ENCODE peak calls at places on chromosomes 6 and 20, in nine cellular contexts. One of them, this sample, is unnamed.

GRCh38 chr6:27494987-27495385 is 22.1 kb upstream of the ZNF184 start:
- DNase-seq in ovary: no peak
- DNase-seq in breast epithelium: no peak
- DNase-seq in kidney epithelial cell: no peak
- DNase-seq in K562: no peak
- DNase-seq in foreskin fibroblast: no peak
- DNase-seq in BE2C: no peak
- DNase-seq in fibroblast of mammary gland: no peak
- DNase-seq in GM23338: no peak
- DNase-seq in this sample: no peak

GRCh38 chr6:16742116-16742515 is 19.1 kb downstream of the ATXN1 start:
- DNase-seq in ovary: no peak
- DNase-seq in breast epithelium: no peak
- DNase-seq in kidney epithelial cell: no peak
- DNase-seq in K562: no peak
- DNase-seq in foreskin fibroblast: no peak
- DNase-seq in BE2C: no peak
- DNase-seq in fibroblast of mammary gland: no peak
- DNase-seq in GM23338: no peak
- DNase-seq in this sample: no peak

GRCh38 chr6:788058-788457 is 95.1 kb upstream of the EXOC2 start:
- DNase-seq in ovary: no peak
- DNase-seq in breast epithelium: no peak
- DNase-seq in kidney epithelial cell: no peak
- DNase-seq in K562: no peak
- DNase-seq in foreskin fibroblast: no peak
- DNase-seq in BE2C: no peak
- DNase-seq in fibroblast of mammary gland: no peak
- DNase-seq in GM23338: no peak
- DNase-seq in this sample: no peak

GRCh38 chr6:21158873-21159272 is 434.7 kb upstream of the SOX4 start:
- DNase-seq in ovary: no peak
- DNase-seq in breast epithelium: no peak
- DNase-seq in kidney epithelial cell: no peak
- DNase-seq in K562: no peak
- DNase-seq in foreskin fibroblast: no peak
- DNase-seq in BE2C: no peak
- DNase-seq in fibroblast of mammary gland: no peak
- DNase-seq in GM23338: no peak
- DNase-seq in this sample: no peak

GRCh38 chr6:130885392-130886192 is 58.4 kb downstream of the SMLR1 start:
- DNase-seq in ovary: peak; percentile 72
- DNase-seq in breast epithelium: peak; percentile 48
- DNase-seq in kidney epithelial cell: peak; percentile 25
- DNase-seq in K562: peak; percentile 67
- DNase-seq in foreskin fibroblast: peak; percentile 86
- DNase-seq in BE2C: peak; percentile 69
- DNase-seq in fibroblast of mammary gland: peak; percentile 85
- DNase-seq in GM23338: peak; percentile 88
- DNase-seq in this sample: peak; percentile 79

GRCh38 chr6:26432622-26433021 is 7.7 kb upstream of the BTN3A3 start:
- DNase-seq in ovary: no peak
- DNase-seq in breast epithelium: no peak
- DNase-seq in kidney epithelial cell: no peak
- DNase-seq in K562: no peak
- DNase-seq in foreskin fibroblast: peak; percentile 26
- DNase-seq in BE2C: no peak
- DNase-seq in fibroblast of mammary gland: peak; percentile 71
- DNase-seq in GM23338: no peak
- DNase-seq in this sample: no peak

GRCh38 chr20:62063981-62064787 is 1.5 kb downstream of the TAF4 start:
- DNase-seq in ovary: peak; percentile 46
- DNase-seq in breast epithelium: peak; percentile 27
- DNase-seq in kidney epithelial cell: no peak
- DNase-seq in K562: peak; percentile 56
- DNase-seq in foreskin fibroblast: peak; percentile 41
- DNase-seq in BE2C: peak; percentile 52
- DNase-seq in fibroblast of mammary gland: no peak
- DNase-seq in GM23338: peak; percentile 67
- DNase-seq in this sample: peak; percentile 31

GRCh38 chr6:96811136-96811535 is 26.1 kb downstream of the GPR63 start:
- DNase-seq in ovary: no peak
- DNase-seq in breast epithelium: no peak
- DNase-seq in kidney epithelial cell: no peak
- DNase-seq in K562: no peak
- DNase-seq in foreskin fibroblast: no peak
- DNase-seq in BE2C: no peak
- DNase-seq in fibroblast of mammary gland: no peak
- DNase-seq in GM23338: peak; percentile 30
- DNase-seq in this sample: no peak

GRCh38 chr6:37565267-37566208 is 65.8 kb upstream of the CCDC167 start:
- DNase-seq in ovary: no peak
- DNase-seq in breast epithelium: no peak
- DNase-seq in kidney epithelial cell: no peak
- DNase-seq in K562: no peak
- DNase-seq in foreskin fibroblast: no peak
- DNase-seq in BE2C: peak; percentile 93
- DNase-seq in fibroblast of mammary gland: no peak
- DNase-seq in GM23338: peak; percentile 85
- DNase-seq in this sample: peak; percentile 63
- TF ChIP-seq CTCF in ovary: no peak
- TF ChIP-seq CTCF in breast epithelium: no peak
- TF ChIP-seq CTCF in kidney epithelial cell: peak; percentile 63
- TF ChIP-seq CTCF in K562: peak; percentile 10
- TF ChIP-seq CTCF in foreskin fibroblast: peak; percentile 9
- TF ChIP-seq CTCF in BE2C: peak; percentile 51
- TF ChIP-seq CTCF in fibroblast of mammary gland: no peak
- TF ChIP-seq CTCF in GM23338: peak; percentile 71
- TF ChIP-seq CTCF in this sample: no peak

GRCh38 chr6:107179004-107179403 is 63.7 kb upstream of the BEND3 start:
- DNase-seq in ovary: no peak
- DNase-seq in breast epithelium: no peak
- DNase-seq in kidney epithelial cell: no peak
- DNase-seq in K562: no peak
- DNase-seq in foreskin fibroblast: peak; percentile 45
- DNase-seq in BE2C: peak; percentile 12
- DNase-seq in fibroblast of mammary gland: peak; percentile 51
- DNase-seq in GM23338: peak; percentile 50
- DNase-seq in this sample: no peak
- TF ChIP-seq CTCF in ovary: no peak
- TF ChIP-seq CTCF in breast epithelium: no peak
- TF ChIP-seq CTCF in kidney epithelial cell: peak; percentile 23
- TF ChIP-seq CTCF in K562: peak; percentile 2
- TF ChIP-seq CTCF in foreskin fibroblast: peak; percentile 17
- TF ChIP-seq CTCF in BE2C: peak; percentile 45
- TF ChIP-seq CTCF in fibroblast of mammary gland: peak; percentile 45
- TF ChIP-seq CTCF in GM23338: peak; percentile 62
- TF ChIP-seq CTCF in this sample: no peak

DNA sequence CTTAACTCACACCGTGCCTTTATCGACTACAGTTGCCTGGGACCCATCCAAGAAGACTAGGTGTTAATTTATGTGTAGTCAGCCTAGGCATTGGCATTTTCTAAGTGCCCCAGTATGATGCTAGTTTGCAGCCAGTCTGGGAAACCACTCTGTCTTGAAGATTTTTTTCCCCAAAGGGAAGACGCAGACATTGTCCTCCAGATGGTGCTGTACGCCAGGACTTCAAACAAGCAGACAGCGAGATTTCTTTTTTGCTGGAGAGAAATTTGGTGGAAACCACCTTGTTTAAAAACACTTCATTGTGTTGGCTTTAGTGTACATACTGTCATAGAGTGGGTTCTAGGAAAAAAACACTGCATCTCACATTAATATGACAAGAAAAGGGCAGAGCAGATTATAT is 30.0 kb downstream of the ALDH5A1 start:
- DNase-seq in ovary: no peak
- DNase-seq in breast epithelium: no peak
- DNase-seq in kidney epithelial cell: peak; percentile 48
- DNase-seq in K562: no peak
- DNase-seq in foreskin fibroblast: peak; percentile 53
- DNase-seq in BE2C: peak; percentile 40
- DNase-seq in fibroblast of mammary gland: peak; percentile 59
- DNase-seq in GM23338: peak; percentile 83
- DNase-seq in this sample: peak; percentile 35
- TF ChIP-seq CTCF in ovary: no peak
- TF ChIP-seq CTCF in breast epithelium: no peak
- TF ChIP-seq CTCF in kidney epithelial cell: peak; percentile 72
- TF ChIP-seq CTCF in K562: peak; percentile 69
- TF ChIP-seq CTCF in foreskin fibroblast: peak; percentile 47
- TF ChIP-seq CTCF in BE2C: peak; percentile 75
- TF ChIP-seq CTCF in fibroblast of mammary gland: peak; percentile 55
- TF ChIP-seq CTCF in GM23338: peak; percentile 90
- TF ChIP-seq CTCF in this sample: peak; percentile 33

GRCh38 chr6:137801352-137802088 is 65.5 kb upstream of the TNFAIP3 start:
- DNase-seq in ovary: no peak
- DNase-seq in breast epithelium: no peak
- DNase-seq in kidney epithelial cell: no peak
- DNase-seq in K562: no peak
- DNase-seq in foreskin fibroblast: no peak
- DNase-seq in BE2C: no peak
- DNase-seq in fibroblast of mammary gland: no peak
- DNase-seq in GM23338: no peak
- DNase-seq in this sample: no peak

GRCh38 chr6:137800749-137801148 is 66.3 kb upstream of the TNFAIP3 start:
- DNase-seq in ovary: no peak
- DNase-seq in breast epithelium: no peak
- DNase-seq in kidney epithelial cell: no peak
- DNase-seq in K562: no peak
- DNase-seq in foreskin fibroblast: no peak
- DNase-seq in BE2C: no peak
- DNase-seq in fibroblast of mammary gland: no peak
- DNase-seq in GM23338: no peak
- DNase-seq in this sample: no peak

GRCh38 chr6:137798846-137799245 is 68.2 kb upstream of the TNFAIP3 start:
- DNase-seq in ovary: no peak
- DNase-seq in breast epithelium: no peak
- DNase-seq in kidney epithelial cell: no peak
- DNase-seq in K562: no peak
- DNase-seq in foreskin fibroblast: no peak
- DNase-seq in BE2C: no peak
- DNase-seq in fibroblast of mammary gland: no peak
- DNase-seq in GM23338: no peak
- DNase-seq in this sample: no peak

GRCh38 chr6:137798261-137798660 is 68.8 kb upstream of the TNFAIP3 start:
- DNase-seq in ovary: no peak
- DNase-seq in breast epithelium: no peak
- DNase-seq in kidney epithelial cell: no peak
- DNase-seq in K562: no peak
- DNase-seq in foreskin fibroblast: no peak
- DNase-seq in BE2C: no peak
- DNase-seq in fibroblast of mammary gland: no peak
- DNase-seq in GM23338: no peak
- DNase-seq in this sample: no peak

DNA sequence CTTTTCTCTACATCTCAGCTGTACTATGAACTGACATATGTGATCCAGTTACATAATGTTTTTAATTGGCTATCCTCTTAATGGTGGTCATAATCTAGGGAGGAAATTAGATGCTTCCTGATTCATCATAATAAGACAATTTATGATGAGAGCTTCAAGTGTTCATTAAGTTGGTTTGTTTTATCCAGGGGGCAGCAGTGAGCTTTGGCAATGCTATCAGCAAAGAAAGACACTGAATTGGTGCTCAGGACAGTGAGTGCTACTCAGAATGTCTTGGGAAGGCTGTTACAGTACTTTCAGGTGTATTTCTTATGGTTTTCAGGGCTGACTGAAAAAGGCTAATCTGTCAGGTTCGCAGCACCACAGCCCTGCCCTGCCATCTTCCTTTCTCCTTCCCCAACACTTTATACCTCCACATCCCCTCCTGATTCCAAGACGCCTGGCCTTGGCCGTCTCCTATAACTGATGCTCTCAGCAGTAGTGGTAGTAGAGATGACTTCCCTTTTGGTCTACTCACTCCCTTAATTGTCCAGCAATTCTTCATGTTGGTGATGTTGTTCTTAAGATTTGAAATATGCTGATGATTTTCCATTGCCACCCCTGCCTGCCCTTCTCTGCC is 67.0 kb upstream of the TNFAIP3 start:
- DNase-seq in ovary: peak; percentile 37
- DNase-seq in breast epithelium: no peak
- DNase-seq in kidney epithelial cell: no peak
- DNase-seq in K562: peak; percentile 51
- DNase-seq in foreskin fibroblast: peak; percentile 71
- DNase-seq in BE2C: peak; percentile 18
- DNase-seq in fibroblast of mammary gland: peak; percentile 76
- DNase-seq in GM23338: peak; percentile 78
- DNase-seq in this sample: no peak
- TF ChIP-seq CTCF in ovary: no peak
- TF ChIP-seq CTCF in breast epithelium: peak; percentile 16
- TF ChIP-seq CTCF in kidney epithelial cell: peak; percentile 71
- TF ChIP-seq CTCF in K562: peak; percentile 79
- TF ChIP-seq CTCF in foreskin fibroblast: peak; percentile 37
- TF ChIP-seq CTCF in BE2C: peak; percentile 47
- TF ChIP-seq CTCF in fibroblast of mammary gland: peak; percentile 76
- TF ChIP-seq CTCF in GM23338: peak; percentile 81
- TF ChIP-seq CTCF in this sample: no peak

DNA sequence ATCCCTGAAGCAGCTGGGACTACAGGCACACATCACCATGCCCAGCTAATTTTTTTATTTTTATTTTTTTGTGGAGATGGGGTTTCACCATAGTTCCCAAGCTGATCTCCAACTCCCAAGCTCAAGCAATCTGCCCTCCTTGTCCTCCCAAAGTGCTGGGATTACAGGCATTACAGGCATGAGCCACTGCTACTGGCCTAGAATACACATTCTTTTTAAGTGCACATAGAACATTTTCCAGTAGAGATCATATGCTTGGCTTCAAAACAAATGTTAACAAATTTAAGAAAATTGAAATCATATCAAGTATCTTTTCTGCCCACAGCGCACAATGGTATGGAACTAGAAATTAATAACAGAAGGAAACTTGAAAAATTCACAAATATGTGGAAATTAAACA is 176.8 kb upstream of the MARCKS start:
- DNase-seq in ovary: no peak
- DNase-seq in breast epithelium: no peak
- DNase-seq in kidney epithelial cell: no peak
- DNase-seq in K562: no peak
- DNase-seq in foreskin fibroblast: no peak
- DNase-seq in BE2C: no peak
- DNase-seq in fibroblast of mammary gland: no peak
- DNase-seq in GM23338: no peak
- DNase-seq in this sample: no peak
- TF ChIP-seq CTCF in ovary: no peak
- TF ChIP-seq CTCF in breast epithelium: no peak
- TF ChIP-seq CTCF in kidney epithelial cell: no peak
- TF ChIP-seq CTCF in K562: no peak
- TF ChIP-seq CTCF in foreskin fibroblast: no peak
- TF ChIP-seq CTCF in BE2C: no peak
- TF ChIP-seq CTCF in fibroblast of mammary gland: no peak
- TF ChIP-seq CTCF in GM23338: no peak
- TF ChIP-seq CTCF in this sample: no peak

This sample was measured in endothelial cell.